ENCODE peak calls at places on chromosome 3, in six cellular contexts. Y is aorta, E is MM.1S, R is upper lobe of left lung, G is SJSA1, N is sigmoid colon. S is an unnamed sample.

GRCh38 chr3:100653731-100654309 is 44.4 kb downstream of the ADGRG7 start:
- DNase-seq in E (no peak), Y (no peak), G (no peak), N (no peak), R (no peak), S (no peak)

GRCh38 chr3:3145831-3146230 is 19.1 kb downstream of the TRNT1 start:
- DNase-seq in E (no peak), N (no peak), R (no peak), G (no peak), Y (no peak), S (no peak)

GRCh38 chr3:49470714-49471420 is 800 bp downstream of the DAG1 start:
- DNase-seq in G (no peak), E (peak), R (no peak), N (no peak), Y (no peak), S (no peak)

GRCh38 chr3:5404718-5405117 is 217.2 kb downstream of the EDEM1 start:
- DNase-seq in G (no peak), E (no peak), N (no peak), Y (no peak), R (no peak), S (no peak)

GRCh38 chr3:74447221-74447620 is 167.2 kb downstream of the CNTN3 start:
- DNase-seq in Y (no peak), G (no peak), R (no peak), E (no peak), N (no peak), S (no peak)

GRCh38 chr3:74267583-74268184 is 346.8 kb downstream of the CNTN3 start:
- DNase-seq in Y (no peak), R (peak), N (no peak), E (no peak), G (peak), S (peak)

GRCh38 chr3:61736506-61736905 is 175.1 kb downstream of the PTPRG start:
- DNase-seq in E (no peak), Y (no peak), G (no peak), N (no peak), R (no peak), S (no peak)

GRCh38 chr3:112005091-112005672 is 6.5 kb downstream of the TAGLN3 start:
- DNase-seq in Y (no peak), R (no peak), E (no peak), N (no peak), G (no peak), S (no peak)

GRCh38 chr3:53071882-53072431 is 26.1 kb upstream of the SFMBT1 start:
- DNase-seq in G (no peak), Y (peak), R (no peak), N (peak), E (no peak), S (no peak)

GRCh38 chr3:128969993-128970740 is 23.7 kb downstream of the CFAP92 start:
- DNase-seq in N (no peak), Y (no peak), G (peak), R (peak), E (peak), S (no peak)

GRCh38 chr3:184050217-184050847 is 2.5 kb upstream of the HTR3C start:
- DNase-seq in E (peak), Y (no peak), G (no peak), R (peak), N (no peak), S (no peak)

GRCh38 chr3:64244011-64244942 is 19.0 kb upstream of the PRICKLE2 start:
- DNase-seq in N (no peak), Y (no peak), G (peak), E (peak), R (no peak), S (peak)

GRCh38 chr3:35744419-35744818 is 105.1 kb downstream of the ARPP21 start:
- DNase-seq in G (no peak), N (no peak), R (no peak), E (no peak), Y (no peak), S (no peak)

GRCh38 chr3:143170676-143171075 is 51.1 kb downstream of the CHST2 start:
- DNase-seq in E (no peak), N (no peak), R (no peak), Y (no peak), G (no peak), S (no peak)

GRCh38 chr3:9736831-9737230 is 5.3 kb downstream of the BRPF1 start:
- DNase-seq in G (no peak), N (no peak), R (no peak), Y (no peak), E (no peak), S (no peak)

GRCh38 chr3:45953536-45953935 is 10.3 kb downstream of the CXCR6 start:
- DNase-seq in E (no peak), N (no peak), Y (no peak), R (no peak), G (no peak), S (no peak)

GRCh38 chr3:134367412-134367811 is 6.8 kb downstream of the AMOTL2 start:
- DNase-seq in G (peak), R (peak), E (no peak), Y (peak), N (peak), S (no peak)

GRCh38 chr3:47108546-47108945 is 55.4 kb downstream of the SETD2 start:
- DNase-seq in Y (no peak), N (no peak), G (peak), R (no peak), E (no peak), S (no peak)

GRCh38 chr3:147410126-147410517 is 957 bp downstream of the ZIC1 start:
- DNase-seq in R (no peak), Y (no peak), E (no peak), G (no peak), N (no peak), S (no peak)

GRCh38 chr3:169699536-169700050 is 36.1 kb upstream of the MECOM start:
- DNase-seq in G (no peak), R (peak), E (no peak), N (peak), Y (no peak), S (no peak)

GRCh38 chr3:196519738-196520122 is 4.6 kb upstream of the SMCO1 start:
- DNase-seq in N (no peak), R (no peak), Y (no peak), E (no peak), G (no peak), S (no peak)

GRCh38 chr3:196942915-196943277 is 568 bp upstream of the NCBP2 start:
- DNase-seq in Y (peak), N (no peak), R (peak), E (no peak), G (no peak), S (no peak)

GRCh38 chr3:43733459-43734384 is 43.0 kb downstream of the ABHD5 start:
- DNase-seq in N (no peak), Y (peak), G (no peak), R (no peak), E (no peak), S (no peak)

GRCh38 chr3:48966367-48966766 is 23.7 kb upstream of the P4HTM start:
- DNase-seq in E (peak), R (no peak), G (no peak), N (no peak), Y (no peak), S (no peak)

GRCh38 chr3:146701246-146701645 is 96.1 kb upstream of the PLSCR5 start:
- DNase-seq in R (no peak), G (no peak), N (no peak), Y (no peak), E (no peak), S (no peak)

GRCh38 chr3:42581709-42582473 is at the start of gene SEC22C:
- DNase-seq in R (peak), N (peak), Y (peak), E (peak), G (peak), S (peak)

GRCh38 chr3:156693166-156693565 is 18.8 kb downstream of the TIPARP start:
- DNase-seq in N (no peak), E (no peak), G (no peak), Y (no peak), R (no peak), S (no peak)

GRCh38 chr3:116388867-116389385 is 56.4 kb downstream of the LSAMP start:
- DNase-seq in E (no peak), G (no peak), R (no peak), Y (no peak), N (no peak), S (no peak)

GRCh38 chr3:65888980-65889706 is 149.6 kb downstream of the MAGI1 start:
- DNase-seq in R (no peak), E (peak), G (peak), Y (no peak), N (no peak), S (peak)

GRCh38 chr3:132198601-132199000 is 118.6 kb upstream of the ACP3 start:
- DNase-seq in R (no peak), Y (no peak), G (no peak), N (no peak), E (no peak), S (no peak)

GRCh38 chr3:102141913-102142210 is 292.5 kb downstream of the NFKBIZ start:
- DNase-seq in N (no peak), G (no peak), E (no peak), R (no peak), Y (no peak), S (no peak)

GRCh38 chr3:96657710-96658109 is 156.7 kb upstream of the EPHA6 start:
- DNase-seq in E (no peak), Y (no peak), G (no peak), R (no peak), N (no peak), S (no peak)

GRCh38 chr3:186467969-186468368 is 76.2 kb downstream of the CRYGS start:
- DNase-seq in G (no peak), N (no peak), R (no peak), E (no peak), Y (no peak), S (no peak)

GRCh38 chr3:113094514-113094913 is 103.7 kb downstream of the GTPBP8 start:
- DNase-seq in N (no peak), E (no peak), G (no peak), Y (no peak), R (no peak), S (no peak)

GRCh38 chr3:15983232-15983631 is 185.5 kb upstream of the ANKRD28 start:
- DNase-seq in R (no peak), E (no peak), G (no peak), N (no peak), Y (no peak), S (peak)

GRCh38 chr3:136546718-136547117 is 205.5 kb downstream of the STAG1 start:
- DNase-seq in G (no peak), E (no peak), R (no peak), N (no peak), Y (no peak), S (no peak)

GRCh38 chr3:127656906-127657305 is 15.8 kb upstream of the ABTB1 start:
- DNase-seq in N (no peak), Y (peak), R (no peak), E (no peak), G (no peak), S (no peak)

GRCh38 chr3:50396502-50396901 is 37.2 kb upstream of the TMEM115 start:
- DNase-seq in R (no peak), E (no peak), G (no peak), Y (no peak), N (no peak), S (peak)

GRCh38 chr3:98325055-98325454 is 28.6 kb upstream of the OR5K4 start:
- DNase-seq in N (no peak), G (no peak), Y (peak), E (no peak), R (no peak), S (no peak)
- H3K27ac ChIP-seq in N (no peak), G (no peak), Y (no peak), E (no peak), R (no peak), S (no peak)

GRCh38 chr3:178231645-178232044 is 304.6 kb upstream of the KCNMB2 start:
- DNase-seq in Y (no peak), G (no peak), E (no peak), R (no peak), N (no peak), S (no peak)

GRCh38 chr3:178233371-178233770 is 302.9 kb upstream of the KCNMB2 start:
- DNase-seq in Y (no peak), R (no peak), G (no peak), N (no peak), E (no peak), S (no peak)

GRCh38 chr3:178238179-178238578 is 298.1 kb upstream of the KCNMB2 start:
- DNase-seq in Y (no peak), E (no peak), R (no peak), N (no peak), G (no peak), S (no peak)

DNA sequence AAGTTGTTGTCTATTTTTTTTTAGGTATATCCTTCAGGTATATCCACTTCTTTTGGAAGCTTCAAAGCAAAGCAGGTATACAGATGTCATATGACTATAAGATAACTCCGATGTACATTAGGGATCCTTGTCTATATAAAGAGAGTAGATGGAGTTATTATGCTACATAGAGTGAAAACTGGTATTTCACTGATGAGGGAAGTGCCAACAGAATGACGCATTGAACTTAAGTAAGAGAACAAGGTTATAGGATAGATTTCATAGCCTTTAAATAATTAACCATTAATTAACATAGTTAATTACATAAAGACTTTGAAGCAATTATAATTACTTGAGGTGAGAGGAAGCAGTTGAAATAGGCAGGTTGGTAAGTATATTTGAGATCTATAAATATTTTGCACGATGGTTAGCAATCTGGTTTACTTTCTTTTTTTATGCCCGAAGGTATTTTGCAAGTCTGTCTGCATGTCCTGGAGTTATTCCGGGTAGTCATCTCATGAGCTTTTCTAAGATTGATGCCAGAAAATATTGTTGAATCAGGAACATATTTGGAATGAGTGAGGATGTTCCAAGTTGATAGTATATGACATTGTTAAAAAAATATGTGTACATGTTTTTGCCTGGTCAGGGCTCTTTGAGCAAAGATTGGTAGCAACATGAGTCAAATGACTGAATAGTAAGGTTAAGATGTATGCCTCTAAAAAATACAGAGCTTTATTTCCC is 299.5 kb upstream of the KCNMB2 start:
- DNase-seq in E (no peak), Y (no peak), N (no peak), R (no peak), G (no peak), S (no peak)
- H3K4me3 ChIP-seq in E (no peak), Y (no peak), N (peak), R (no peak), G (no peak), S (peak)

DNA sequence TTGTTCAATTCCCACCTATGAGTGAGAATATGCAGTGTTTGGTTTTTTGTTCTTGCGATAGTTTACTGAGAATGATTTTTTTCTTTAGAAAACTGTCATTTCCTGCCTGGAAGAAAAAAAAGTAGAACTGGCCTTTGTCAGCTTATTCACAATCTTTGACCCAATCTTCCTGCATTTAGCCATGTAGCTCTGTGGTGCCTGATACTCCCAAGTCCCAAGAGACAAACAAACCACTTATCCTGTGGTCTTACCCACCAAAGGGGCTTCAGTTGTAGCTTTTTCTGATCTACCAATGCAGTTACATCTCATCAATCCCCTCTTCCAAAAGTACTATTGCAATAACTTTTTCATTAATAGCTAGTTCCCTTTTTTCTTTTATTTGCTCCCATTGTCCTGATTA is 444.6 kb downstream of the GRM7 start:
- DNase-seq in N (no peak), E (no peak), R (no peak), Y (no peak), G (no peak), S (no peak)
- H3K27ac ChIP-seq in N (no peak), E (no peak), R (no peak), Y (no peak), G (no peak), S (no peak)

DNA sequence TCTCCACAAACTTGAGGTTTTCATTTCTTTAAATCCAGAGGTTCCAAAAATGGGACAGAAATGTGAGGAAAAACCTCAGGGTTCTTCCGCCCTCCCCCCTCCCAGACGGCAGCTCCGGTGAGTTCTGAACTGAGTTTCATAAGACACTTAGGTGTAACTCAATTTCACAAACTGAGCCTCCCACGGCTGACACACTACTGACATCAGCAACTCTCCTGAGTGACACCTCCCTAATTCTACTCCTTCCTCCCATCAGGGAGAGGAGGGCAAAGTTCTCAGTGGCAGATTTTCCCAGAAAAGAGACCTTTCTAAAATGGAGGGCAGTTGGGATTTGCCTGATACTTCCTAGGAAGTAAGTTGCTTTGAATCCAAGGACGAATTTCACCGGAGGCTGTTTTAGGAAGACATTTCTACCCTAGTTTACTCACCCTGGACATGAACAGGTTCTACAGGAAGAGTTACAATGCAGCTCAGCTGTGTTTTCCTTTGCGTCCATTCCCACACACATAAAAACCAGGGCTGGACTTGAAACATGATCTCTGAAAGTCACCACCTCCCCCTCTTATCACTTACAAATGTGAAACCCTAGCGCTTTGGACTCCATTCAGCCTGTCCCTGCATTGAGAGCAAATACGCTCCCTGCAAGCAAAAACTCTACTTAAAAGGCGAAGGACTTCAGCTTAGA is 78.1 kb upstream of the LMOD3 start:
- DNase-seq in N (no peak), G (peak), Y (no peak), R (peak), E (peak), S (no peak)
- H3K4me3 ChIP-seq in N (no peak), G (peak), Y (peak), R (no peak), E (peak), S (peak)

DNA sequence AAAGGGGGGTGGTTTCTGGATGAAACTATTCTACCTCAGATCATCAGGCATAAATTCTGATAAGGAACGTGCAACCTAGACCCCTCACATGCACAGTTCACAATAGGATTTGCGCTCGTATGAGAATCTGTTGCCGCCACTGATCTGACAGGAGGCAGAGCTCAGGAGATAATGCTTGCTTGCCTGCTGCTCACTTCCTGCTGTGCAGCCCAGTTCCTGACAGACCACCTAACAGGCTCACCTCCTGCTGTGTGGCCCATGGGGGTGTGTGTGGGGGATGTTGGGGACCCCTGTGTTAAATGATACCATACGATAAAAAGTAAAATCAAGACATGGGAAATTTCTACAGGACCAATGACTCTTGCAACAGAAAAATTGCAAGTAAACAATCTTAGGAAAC is 24.0 kb downstream of the CP start:
- DNase-seq in G (no peak), E (no peak), N (no peak), Y (no peak), R (no peak), S (no peak)
- H3K27ac ChIP-seq in G (no peak), E (no peak), N (no peak), Y (no peak), R (no peak), S (no peak)

GRCh38 chr3:13016083-13016725 is 57.0 kb downstream of the IQSEC1 start:
- DNase-seq in G (no peak), Y (peak), E (peak), N (peak), R (peak), S (no peak)

GRCh38 chr3:13013994-13014754 is 59.1 kb downstream of the IQSEC1 start:
- DNase-seq in G (no peak), E (peak), R (no peak), N (peak), Y (peak), S (no peak)

GRCh38 chr3:13014755-13015285 is 58.4 kb downstream of the IQSEC1 start:
- DNase-seq in E (peak), R (no peak), G (no peak), Y (no peak), N (peak), S (no peak)

GRCh38 chr3:13016726-13017255 is 56.4 kb downstream of the IQSEC1 start:
- DNase-seq in N (peak), Y (peak), G (no peak), E (peak), R (no peak), S (no peak)

GRCh38 chr3:13015286-13016082 is 57.7 kb downstream of the IQSEC1 start:
- DNase-seq in N (peak), Y (peak), G (no peak), E (peak), R (peak), S (no peak)
- H3K4me3 ChIP-seq in N (peak), Y (no peak), G (no peak), E (peak), R (no peak), S (no peak)

GRCh38 chr3:30642715-30643361 is 36.4 kb downstream of the TGFBR2 start:
- DNase-seq in Y (no peak), G (no peak), N (no peak), E (peak), R (no peak), S (no peak)
- H3K27ac ChIP-seq in Y (peak), G (no peak), N (peak), E (peak), R (peak), S (no peak)